ENCODE peak calls at places on chromosome 7, in four cellular contexts. Z, G, D and T are unnamed samples.

GRCh38 chr7:98899816-98900215 is 21.5 kb downstream of the TRRAP start:
- DNase-seq in Z (no peak), D (no peak), G (no peak), T (no peak)

GRCh38 chr7:35555934-35556333 is 139.0 kb downstream of the HERPUD2 start:
- DNase-seq in G (no peak), Z (peak; percentile 20), D (no peak), T (no peak)

GRCh38 chr7:133860628-133861135 is 266.5 kb upstream of the LRGUK start:
- DNase-seq in G (no peak), Z (no peak), D (peak; percentile 74), T (no peak)

GRCh38 chr7:44759246-44759645 is 10.6 kb downstream of the ZMIZ2 start:
- DNase-seq in D (no peak), Z (no peak), G (no peak), T (no peak)

GRCh38 chr7:6443372-6443941 is 4.3 kb downstream of the DAGLB start:
- DNase-seq in Z (peak; percentile 84), D (peak; percentile 46), G (no peak), T (peak; percentile 85)

GRCh38 chr7:537911-538634 is 18.4 kb upstream of the PDGFA start:
- DNase-seq in D (peak; percentile 65), G (peak; percentile 93), Z (peak; percentile 73), T (peak; percentile 83)

GRCh38 chr7:4707980-4708411 is 25.9 kb downstream of the FOXK1 start:
- DNase-seq in D (no peak), Z (no peak), G (no peak), T (no peak)

GRCh38 chr7:96596120-96596826 is 113.4 kb downstream of the SEM1 start:
- DNase-seq in Z (peak; percentile 8), D (peak; percentile 21), G (no peak), T (no peak)

GRCh38 chr7:23356726-23357125 is 57.6 kb downstream of the MALSU1 start:
- DNase-seq in D (no peak), Z (no peak), G (no peak), T (no peak)

GRCh38 chr7:151518105-151518780 is 1.5 kb downstream of the RHEB start:
- DNase-seq in Z (no peak), D (peak; percentile 54), G (peak; percentile 75), T (no peak)
- TF ChIP-seq POLR2AphosphoS5 in Z (no peak), D (no peak), G (peak; percentile 65), T (no peak)

DNA sequence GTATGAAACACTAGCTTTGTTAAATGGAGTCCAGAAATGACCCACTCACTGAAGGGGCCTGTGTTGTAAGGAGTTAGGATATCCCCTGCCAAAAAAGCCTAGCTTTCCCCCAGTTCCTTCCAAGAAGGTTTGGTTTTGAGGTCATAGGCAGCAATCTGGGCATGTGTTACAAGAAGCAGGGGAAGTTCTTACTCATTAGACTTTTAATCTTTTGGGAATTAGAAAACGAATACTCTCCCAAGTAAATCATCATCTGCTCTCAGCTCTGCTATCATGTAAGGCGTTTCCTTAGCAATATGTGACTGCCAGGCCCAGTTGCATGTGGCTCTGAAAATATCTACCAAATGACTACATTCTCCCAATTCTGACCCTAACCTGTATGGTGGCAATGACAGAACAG is 3.7 kb downstream of the NOD1 start:
- DNase-seq in Z (no peak), D (peak; percentile 30), G (no peak), T (no peak)
- TF ChIP-seq POLR2AphosphoS5 in Z (no peak), D (no peak), G (no peak), T (no peak)

DNA sequence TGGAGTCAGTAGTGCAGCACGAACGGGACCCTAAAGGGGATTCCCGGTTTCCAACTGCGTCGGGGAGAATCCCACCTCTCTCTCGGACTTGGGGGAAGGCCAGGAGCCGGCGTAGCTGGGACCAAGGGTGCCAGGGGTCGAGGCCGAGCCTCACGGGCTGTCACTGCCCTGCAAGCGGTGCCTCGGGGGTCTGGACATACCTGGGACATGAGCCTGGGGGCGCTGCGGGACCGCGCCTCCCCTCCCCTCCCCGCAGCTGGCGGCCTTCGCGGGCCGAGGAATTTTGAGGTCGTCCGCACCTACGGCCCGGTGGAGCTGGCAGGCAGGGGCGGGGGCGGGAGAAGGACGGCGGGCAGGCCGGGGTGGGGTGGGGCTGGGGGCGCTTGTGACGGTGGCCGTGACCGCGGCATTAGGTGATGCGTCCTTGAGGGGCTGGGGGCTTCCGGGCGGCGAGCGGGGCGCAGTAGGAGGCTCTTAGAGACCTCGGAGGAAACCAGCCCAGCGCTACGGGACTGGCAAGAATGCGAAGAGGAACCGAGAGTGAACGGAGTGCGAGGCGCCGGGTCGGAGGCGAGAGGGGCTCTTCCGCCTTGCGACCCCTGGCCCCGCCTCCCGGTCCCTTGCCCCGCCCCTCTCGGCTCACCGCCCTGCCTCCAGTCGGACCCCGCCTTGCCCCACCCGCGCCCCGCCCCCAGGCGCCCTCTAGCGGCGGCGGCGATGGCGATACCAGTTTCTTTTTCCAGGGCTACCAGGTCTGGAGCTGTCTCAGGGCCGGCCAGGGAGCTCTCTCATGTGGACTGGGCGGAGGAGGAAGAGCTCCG is 48.3 kb downstream of the NPVF start:
- DNase-seq in Z (peak; percentile 25), G (peak; percentile 98), D (peak; percentile 83), T (peak; percentile 32)
- TF ChIP-seq POLR2AphosphoS5 in Z (no peak), G (peak; percentile 78), D (peak; percentile 52), T (peak; percentile 51)

DNA sequence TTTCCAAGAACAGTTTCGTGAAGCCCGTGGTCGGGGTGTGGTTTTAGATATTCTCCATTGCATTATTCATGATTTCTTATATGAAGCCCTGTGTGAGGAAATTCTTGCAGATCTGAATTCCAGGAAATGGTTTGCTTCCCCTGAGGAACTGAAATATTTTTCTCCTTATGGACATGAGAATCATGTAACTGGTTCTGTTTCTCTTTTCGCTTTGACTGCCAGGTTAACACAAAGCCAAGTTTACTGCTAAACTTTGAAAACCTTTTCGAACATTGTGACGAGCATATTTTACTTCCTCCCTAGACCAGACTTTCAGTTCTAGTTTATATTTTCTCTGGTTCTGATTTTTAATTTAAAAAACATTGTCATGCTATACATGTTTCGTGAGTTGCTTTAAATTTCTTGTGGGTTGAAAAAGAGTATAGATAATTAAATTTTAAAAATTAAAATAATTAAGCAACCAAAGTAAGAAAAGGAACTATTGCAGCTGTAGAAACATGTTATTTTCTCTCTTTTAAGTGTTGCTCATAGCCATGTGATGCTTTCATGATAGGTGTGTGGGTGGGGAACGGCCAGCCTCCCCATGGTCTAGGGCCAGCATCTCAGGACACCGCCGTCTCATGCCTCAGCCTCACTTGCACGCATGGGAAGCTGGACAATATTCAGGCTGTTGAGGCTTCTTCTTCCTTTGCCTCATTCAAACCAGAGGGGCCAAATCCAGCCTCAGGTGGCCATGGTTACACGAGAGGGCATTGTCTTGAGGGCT is 97.1 kb downstream of the CREB5 start:
- DNase-seq in G (no peak), D (peak; percentile 73), Z (no peak), T (no peak)
- TF ChIP-seq POLR2AphosphoS5 in G (no peak), D (no peak), Z (no peak), T (no peak)

DNA sequence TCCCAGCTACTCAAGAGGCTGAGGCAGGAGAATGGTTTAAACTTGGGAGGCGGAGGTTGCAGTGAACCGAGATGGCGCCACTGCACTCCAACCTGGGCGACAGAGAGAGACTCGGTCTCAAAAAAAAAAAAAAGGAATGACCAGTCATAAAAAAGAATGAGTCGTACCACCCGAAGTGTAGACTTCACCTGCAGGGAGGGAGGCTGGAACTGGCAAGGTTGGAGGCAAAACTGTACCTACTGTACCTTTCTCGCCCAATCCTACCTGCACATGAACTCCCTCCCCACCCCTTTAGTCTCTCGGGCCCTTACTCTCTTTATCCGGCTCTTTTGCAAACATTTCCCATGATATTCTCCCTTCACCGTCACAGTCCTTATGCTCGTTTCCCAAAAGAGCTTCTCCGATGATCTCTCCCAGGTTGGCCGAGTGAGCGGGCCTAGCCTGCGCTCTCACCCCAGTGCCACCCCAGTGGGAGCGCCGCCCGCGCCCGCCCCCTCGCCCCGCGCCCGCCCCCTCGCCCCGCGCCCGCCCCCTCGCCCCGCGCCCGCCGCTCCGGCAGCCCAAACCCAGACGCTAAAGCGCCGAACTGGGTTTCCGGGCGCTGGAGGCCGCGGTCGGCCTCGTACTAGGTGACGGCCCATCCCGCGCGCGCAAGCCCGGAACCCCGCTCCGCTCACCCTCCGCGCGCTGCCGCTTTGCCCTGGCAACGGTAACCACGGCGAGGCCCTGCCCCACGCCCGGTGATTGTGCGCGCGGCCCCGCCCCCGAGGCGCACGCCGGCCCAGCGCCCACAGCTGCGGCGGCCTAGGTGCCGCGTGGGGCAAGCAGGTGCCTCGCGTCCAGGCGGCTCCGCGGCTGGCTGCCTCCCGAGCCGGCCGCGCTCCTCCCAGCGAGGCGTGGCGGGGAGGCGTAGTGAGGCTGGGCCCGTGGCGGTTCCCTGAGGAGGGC is at the start of gene SMKR1:
- DNase-seq in D (peak; percentile 43), G (peak; percentile 88), Z (no peak), T (peak; percentile 46)
- TF ChIP-seq POLR2AphosphoS5 in D (no peak), G (no peak), Z (no peak), T (peak; percentile 83)

DNA sequence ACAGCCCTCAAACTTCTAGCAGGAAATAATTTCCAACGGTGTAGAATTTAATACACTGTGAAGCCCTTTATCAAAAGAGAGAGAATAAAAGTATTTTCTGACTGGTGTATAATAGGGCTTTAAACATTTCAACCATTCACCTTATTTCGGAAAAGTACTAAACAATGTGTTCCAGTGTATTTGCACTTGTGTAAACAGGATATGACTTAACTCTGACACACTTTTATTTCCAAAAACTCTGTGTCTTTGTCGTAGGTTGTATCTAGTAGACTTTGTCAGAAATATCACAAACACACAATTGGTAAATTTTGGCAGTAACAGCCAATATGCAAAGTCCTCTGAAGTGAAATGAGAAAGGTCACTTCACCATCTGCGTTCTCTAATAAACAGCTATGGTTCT is 10.3 kb upstream of the TSPAN13 start:
- DNase-seq in D (peak; percentile 75), Z (no peak), G (no peak), T (no peak)
- TF ChIP-seq POLR2AphosphoS5 in D (peak; percentile 20), Z (no peak), G (no peak), T (no peak)

DNA sequence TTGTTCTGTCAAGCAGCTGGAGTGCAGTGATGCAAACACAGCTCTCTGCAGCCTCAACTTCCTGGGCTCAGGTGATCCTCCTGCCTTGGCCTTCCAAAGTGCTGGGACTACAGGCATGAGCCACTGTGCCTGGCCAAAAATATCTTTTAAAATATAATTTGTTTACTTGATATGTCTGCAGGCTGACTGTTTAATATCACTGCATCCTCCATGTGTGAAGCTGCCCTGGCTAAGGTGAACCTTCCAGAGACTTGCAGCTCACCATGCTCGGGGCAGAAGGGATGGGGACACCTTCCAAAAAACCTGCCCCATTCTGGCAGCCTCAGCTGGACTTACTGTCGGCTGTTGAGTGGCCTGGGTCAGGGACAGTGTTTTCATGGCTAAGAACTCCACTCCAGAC is 57.6 kb upstream of the DDC start:
- DNase-seq in G (no peak), D (no peak), Z (no peak), T (no peak)
- TF ChIP-seq POLR2AphosphoS5 in G (no peak), D (no peak), Z (no peak), T (no peak)

GRCh38 chr7:25711940-25712339 is 440.1 kb upstream of the NFE2L3 start:
- DNase-seq in D (no peak), Z (no peak), G (no peak), T (no peak)
- TF ChIP-seq POLR2AphosphoS5 in D (no peak), Z (no peak), G (no peak), T (no peak)